ENCODE peak calls at places on chromosomes 5 and 9, in eight cellular contexts. K, T, N, V, G, C, Y and E are unnamed samples.

GRCh38 chr5:139181835-139182452 is 16.2 kb downstream of the SIL1 start:
- DNase-seq in K (no peak), T (no peak), N (peak; percentile 99), V (no peak), G (peak; percentile 36), C (no peak), Y (no peak), E (no peak)

GRCh38 chr5:111129938-111130337 is 37.8 kb downstream of the WDR36 start:
- DNase-seq in K (no peak), T (no peak), N (no peak), V (no peak), G (no peak), C (no peak), Y (no peak), E (no peak)

GRCh38 chr5:62607615-62608014 is 29.0 kb downstream of the LRRC70 start:
- DNase-seq in K (no peak), T (no peak), N (no peak), V (no peak), G (no peak), C (no peak), Y (no peak), E (no peak)

GRCh38 chr5:98816574-98817222 is 43.2 kb downstream of the RGMB start:
- DNase-seq in K (no peak), T (no peak), N (no peak), V (peak; percentile 92), G (no peak), C (no peak), Y (peak; percentile 74), E (peak; percentile 93)

GRCh38 chr5:53785924-53786323 is 225.5 kb downstream of the NDUFS4 start:
- DNase-seq in K (no peak), T (no peak), N (no peak), V (no peak), G (no peak), C (no peak), Y (no peak), E (no peak)

GRCh38 chr5:54212331-54212730 is 98.0 kb downstream of the ARL15 start:
- DNase-seq in K (no peak), T (no peak), N (peak; percentile 58), V (no peak), G (no peak), C (no peak), Y (peak; percentile 17), E (no peak)

GRCh38 chr5:133732536-133732935 is 120.2 kb upstream of the FSTL4 start:
- DNase-seq in K (no peak), T (no peak), N (no peak), V (no peak), G (no peak), C (no peak), Y (no peak), E (no peak)

GRCh38 chr9:37273595-37273994 is 148.9 kb upstream of the GRHPR start:
- DNase-seq in K (no peak), T (no peak), N (no peak), V (no peak), G (no peak), C (no peak), Y (no peak), E (no peak)

GRCh38 chr9:132214027-132214622 is 52.3 kb downstream of the NTNG2 start:
- DNase-seq in K (no peak), T (peak; percentile 40), N (no peak), V (peak; percentile 92), G (peak; percentile 52), C (no peak), Y (peak; percentile 27), E (no peak)

GRCh38 chr5:118692811-118693342 is 295.5 kb downstream of the DTWD2 start:
- DNase-seq in K (no peak), T (no peak), N (peak; percentile 3), V (no peak), G (no peak), C (no peak), Y (peak; percentile 2), E (no peak)

GRCh38 chr5:127229185-127229889 is 61.3 kb upstream of the MEGF10 start:
- DNase-seq in K (no peak), T (peak; percentile 3), N (no peak), V (peak; percentile 47), G (no peak), C (no peak), Y (no peak), E (peak; percentile 67)

GRCh38 chr9:40935336-40935735 is 193.1 kb downstream of the FOXD4L6 start:
- DNase-seq in K (no peak), T (no peak), N (no peak), V (no peak), G (no peak), C (no peak), Y (no peak), E (no peak)

GRCh38 chr5:133112026-133112660 is 60.3 kb downstream of the HSPA4 start:
- DNase-seq in K (no peak), T (no peak), N (no peak), V (no peak), G (no peak), C (no peak), Y (no peak), E (no peak)

GRCh38 chr5:14595189-14595588 is 13.6 kb downstream of the OTULINL start:
- DNase-seq in K (no peak), T (no peak), N (no peak), V (no peak), G (no peak), C (no peak), Y (no peak), E (no peak)

GRCh38 chr9:27362447-27363210 is 65.7 kb upstream of the EQTN start:
- DNase-seq in K (no peak), T (no peak), N (no peak), V (no peak), G (no peak), C (no peak), Y (no peak), E (no peak)

GRCh38 chr5:137395011-137395755 is 103.9 kb downstream of the SPOCK1 start:
- DNase-seq in K (no peak), T (no peak), N (no peak), V (no peak), G (no peak), C (no peak), Y (no peak), E (no peak)

GRCh38 chr5:106966686-106967315 is 703.9 kb downstream of the EFNA5 start:
- DNase-seq in K (no peak), T (no peak), N (no peak), V (no peak), G (no peak), C (no peak), Y (no peak), E (no peak)

GRCh38 chr9:109311281-109311680 is 9.6 kb downstream of the EPB41L4B start:
- DNase-seq in K (no peak), T (no peak), N (no peak), V (no peak), G (no peak), C (no peak), Y (no peak), E (no peak)

GRCh38 chr9:78607853-78608252 is 310.9 kb downstream of the PSAT1 start:
- DNase-seq in K (no peak), T (no peak), N (no peak), V (no peak), G (no peak), C (no peak), Y (no peak), E (no peak)

GRCh38 chr9:93684806-93685553 is 108.6 kb downstream of the PHF2 start:
- DNase-seq in K (no peak), T (no peak), N (peak; percentile 25), V (no peak), G (no peak), C (no peak), Y (peak; percentile 49), E (no peak)

GRCh38 chr5:109249126-109249525 is 160.6 kb downstream of the PJA2 start:
- DNase-seq in K (no peak), T (no peak), N (no peak), V (no peak), G (no peak), C (no peak), Y (no peak), E (no peak)

GRCh38 chr5:113071401-113071800 is 94.8 kb downstream of the DCP2 start:
- DNase-seq in K (no peak), T (no peak), N (no peak), V (no peak), G (no peak), C (no peak), Y (no peak), E (no peak)

GRCh38 chr5:116951217-116951616 is 376.6 kb upstream of the SEMA6A start:
- DNase-seq in K (no peak), T (no peak), N (no peak), V (no peak), G (no peak), C (no peak), Y (no peak), E (no peak)

GRCh38 chr5:177364159-177364962 is 6.6 kb downstream of the RGS14 start:
- DNase-seq in K (no peak), T (no peak), N (no peak), V (no peak), G (no peak), C (no peak), Y (no peak), E (no peak)

GRCh38 chr9:105993921-105994715 is 299.8 kb downstream of the TMEM38B start:
- DNase-seq in K (no peak), T (no peak), N (no peak), V (no peak), G (no peak), C (no peak), Y (no peak), E (no peak)

GRCh38 chr9:89842267-89842768 is 237.5 kb downstream of the GADD45G start:
- DNase-seq in K (no peak), T (no peak), N (no peak), V (peak; percentile 61), G (no peak), C (no peak), Y (no peak), E (peak; percentile 5)

GRCh38 chr9:9337129-9337528 is 1275.7 kb downstream of the PTPRD start:
- DNase-seq in K (no peak), T (no peak), N (no peak), V (no peak), G (no peak), C (no peak), Y (peak; percentile 3), E (no peak)

GRCh38 chr5:136236479-136237083 is 43.6 kb upstream of the SMIM32 start:
- DNase-seq in K (no peak), T (no peak), N (no peak), V (no peak), G (no peak), C (no peak), Y (no peak), E (no peak)

GRCh38 chr5:15584528-15584927 is 84.5 kb downstream of the FBXL7 start:
- DNase-seq in K (no peak), T (no peak), N (no peak), V (no peak), G (no peak), C (no peak), Y (no peak), E (no peak)

GRCh38 chr9:4662989-4663792 is 1.1 kb downstream of the PLPP6 start:
- DNase-seq in K (no peak), T (no peak), N (no peak), V (peak; percentile 36), G (no peak), C (no peak), Y (no peak), E (peak; percentile 68)